ENCODE peak calls at places on chromosomes 6 and 20, in six cellular contexts. P is caudate nucleus; H is astrocyte of the spinal cord; U is stimulated activated CD4-positive, alpha-beta T cell treated with anti-CD3 and anti-CD28 coated beads, Interleukin-12 subunit alpha, Interleukin-12 subunit beta, amount 100 ng/mL, for 48 hours; F is body of pancreas; N is AG09319. T is an unnamed sample.

GRCh38 chr6:116073765-116074450 is 13.2 kb upstream of the FRK start:
- DNase-seq in P (no peak), H (peak; percentile 66), U (no peak), F (no peak), N (peak; percentile 4), T (peak; percentile 38)

GRCh38 chr20:50358166-50358565 is 152.0 kb upstream of the PTPN1 start:
- DNase-seq in P (no peak), H (no peak), U (no peak), F (no peak), N (no peak), T (no peak)

GRCh38 chr6:14276667-14277404 is 159.3 kb downstream of the CD83 start:
- DNase-seq in P (no peak), H (peak; percentile 46), U (no peak), F (no peak), N (no peak), T (no peak)

GRCh38 chr20:43774754-43775153 is 48.0 kb upstream of the GTSF1L start:
- DNase-seq in P (no peak), H (no peak), U (no peak), F (no peak), N (no peak), T (no peak)

GRCh38 chr6:83536034-83536646 is 23.8 kb downstream of the PRSS35 start:
- DNase-seq in P (no peak), H (peak; percentile 35), U (peak; percentile 40), F (peak; percentile 65), N (peak; percentile 22), T (no peak)

GRCh38 chr6:37048851-37049734 is 43.6 kb downstream of the FGD2 start:
- DNase-seq in P (no peak), H (peak; percentile 81), U (peak; percentile 69), F (peak; percentile 88), N (no peak), T (peak; percentile 37)

GRCh38 chr20:3924304-3925112 is 35.3 kb downstream of the PANK2 start:
- DNase-seq in P (no peak), H (no peak), U (no peak), F (peak; percentile 31), N (no peak), T (no peak)

GRCh38 chr6:45900808-45901752 is 114.6 kb downstream of the CLIC5 start:
- DNase-seq in P (no peak), H (peak; percentile 54), U (no peak), F (no peak), N (peak; percentile 23), T (peak; percentile 29)

GRCh38 chr20:59723607-59724456 is 119.5 kb downstream of the PHACTR3 start:
- DNase-seq in P (no peak), H (no peak), U (no peak), F (no peak), N (no peak), T (no peak)

GRCh38 chr6:99514089-99514488 is 1.1 kb downstream of the USP45 start:
- DNase-seq in P (no peak), H (peak; percentile 34), U (no peak), F (no peak), N (no peak), T (no peak)

GRCh38 chr20:47274449-47275108 is 81.9 kb downstream of the ZMYND8 start:
- DNase-seq in P (no peak), H (peak; percentile 97), U (peak; percentile 40), F (no peak), N (peak; percentile 82), T (peak; percentile 87)

GRCh38 chr6:354631-355280 is 36.8 kb upstream of the IRF4 start:
- DNase-seq in P (no peak), H (no peak), U (no peak), F (no peak), N (no peak), T (no peak)

GRCh38 chr20:19773471-19773870 is 15.4 kb downstream of the RIN2 start:
- DNase-seq in P (no peak), H (no peak), U (no peak), F (no peak), N (no peak), T (no peak)

GRCh38 chr6:44133003-44133931 is 5.9 kb downstream of the TMEM63B start:
- DNase-seq in P (no peak), H (peak; percentile 42), U (no peak), F (peak; percentile 43), N (no peak), T (no peak)

GRCh38 chr20:41011551-41012067 is 17.0 kb upstream of the TOP1 start:
- DNase-seq in P (no peak), H (no peak), U (no peak), F (no peak), N (no peak), T (no peak)

GRCh38 chr6:756224-756623 is 63.3 kb upstream of the EXOC2 start:
- DNase-seq in P (no peak), H (no peak), U (no peak), F (no peak), N (no peak), T (no peak)

GRCh38 chr6:167572106-167572505 is 247.2 kb downstream of the TTLL2 start:
- DNase-seq in P (no peak), H (no peak), U (no peak), F (no peak), N (no peak), T (no peak)

GRCh38 chr6:14596410-14596809 is 478.8 kb downstream of the CD83 start:
- DNase-seq in P (no peak), H (peak; percentile 95), U (no peak), F (no peak), N (no peak), T (no peak)

GRCh38 chr6:135600931-135601330 is 103.4 kb upstream of the AHI1 start:
- DNase-seq in P (no peak), H (no peak), U (no peak), F (no peak), N (no peak), T (no peak)

GRCh38 chr6:145067430-145067829 is 667.9 kb downstream of the EPM2A start:
- DNase-seq in P (no peak), H (peak; percentile 29), U (no peak), F (no peak), N (no peak), T (peak; percentile 23)

GRCh38 chr6:47426524-47427302 is 50.9 kb upstream of the CD2AP start:
- DNase-seq in P (no peak), H (no peak), U (no peak), F (no peak), N (no peak), T (no peak)

GRCh38 chr20:4902788-4903187 is 98.5 kb downstream of the SLC23A2 start:
- DNase-seq in P (no peak), H (no peak), U (no peak), F (no peak), N (no peak), T (no peak)

GRCh38 chr6:71393471-71393870 is 104.9 kb downstream of the OGFRL1 start:
- DNase-seq in P (no peak), H (peak; percentile 29), U (no peak), F (no peak), N (no peak), T (no peak)

GRCh38 chr6:30722280-30723112 is 2.3 kb downstream of the TUBB start:
- DNase-seq in P (peak; percentile 23), H (peak; percentile 72), U (peak; percentile 87), F (peak; percentile 85), N (no peak), T (no peak)